ENCODE peak calls at places on chromosome 14, in nine cellular contexts. H is epithelial cell of prostate, I is tibial artery, X is mesendoderm, A is keratinocyte, S is IMR-90, Z is heart right ventricle, U is WERI-Rb-1, N is testis. M is an unnamed sample.

GRCh38 chr14:75982724-75983358 is 1.0 kb upstream of the TGFB3 start:
- DNase-seq in H (no peak), S (peak), X (no peak), U (no peak), Z (peak), A (no peak), I (peak), N (peak), M (no peak)

GRCh38 chr14:75383721-75384120 is 44.1 kb upstream of the JDP2 start:
- DNase-seq in Z (no peak), U (no peak), S (no peak), A (no peak), I (no peak), X (no peak), H (no peak), N (no peak), M (no peak)

GRCh38 chr14:89473979-89474378 is 56.9 kb upstream of the FOXN3 start:
- DNase-seq in X (no peak), Z (no peak), N (no peak), U (no peak), S (peak), A (no peak), H (no peak), I (no peak), M (no peak)

GRCh38 chr14:90815817-90816662 is at the start of gene TTC7B:
- DNase-seq in X (peak), I (no peak), U (peak), Z (no peak), H (no peak), N (no peak), A (no peak), S (peak), M (no peak)

GRCh38 chr14:102461490-102462317 is 47.9 kb downstream of the ANKRD9 start:
- DNase-seq in A (no peak), X (peak), I (no peak), U (no peak), H (no peak), N (no peak), S (no peak), Z (no peak), M (no peak)

GRCh38 chr14:73467377-73467776 is 9.0 kb upstream of the NUMB start:
- DNase-seq in Z (no peak), X (no peak), A (no peak), S (peak), N (no peak), H (no peak), U (no peak), I (no peak), M (no peak)

GRCh38 chr14:93033983-93034670 is 81.6 kb downstream of the ITPK1 start:
- DNase-seq in I (no peak), A (no peak), H (no peak), U (peak), X (peak), N (no peak), Z (no peak), S (no peak), M (peak)

GRCh38 chr14:85093631-85094330 is 436.2 kb upstream of the FLRT2 start:
- DNase-seq in S (peak), I (no peak), H (no peak), A (no peak), X (no peak), U (no peak), N (no peak), Z (no peak), M (no peak)

GRCh38 chr14:90970167-90970600 is 90.3 kb downstream of the RPS6KA5 start:
- DNase-seq in I (no peak), H (peak), S (peak), N (no peak), U (no peak), A (no peak), X (no peak), Z (no peak), M (no peak)

GRCh38 chr14:54211562-54212308 is 185.1 kb upstream of the CDKN3 start:
- DNase-seq in I (no peak), U (no peak), H (peak), A (peak), Z (no peak), S (peak), N (no peak), X (peak), M (no peak)
- H3K27ac ChIP-seq in I (peak), U (no peak), H (peak), A (peak), Z (peak), S (no peak), N (no peak), X (no peak), M (no peak)

DNA sequence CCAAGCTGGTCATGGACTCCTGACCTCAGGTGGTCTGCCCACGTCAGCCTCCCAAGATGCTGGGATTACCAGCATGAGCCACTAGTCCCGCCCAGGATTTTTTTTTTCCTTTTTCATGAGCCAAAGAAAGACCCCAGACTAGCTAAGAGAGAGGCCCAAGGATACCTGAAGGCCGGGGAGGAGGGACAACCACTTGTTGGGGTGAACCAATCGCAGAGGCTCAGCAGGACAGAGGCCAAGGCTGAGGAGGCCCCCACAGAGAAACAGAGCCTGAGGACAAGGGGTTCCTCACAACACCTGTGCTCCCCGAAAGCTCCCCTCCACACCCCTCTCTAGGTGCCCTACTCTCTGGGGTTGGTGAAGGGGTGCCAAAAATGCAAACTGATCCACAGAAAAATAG is 1.0 kb upstream of the SERPINA3 start:
- DNase-seq in S (no peak), I (no peak), N (no peak), A (no peak), U (no peak), Z (no peak), H (no peak), X (no peak), M (no peak)
- H3K27ac ChIP-seq in S (no peak), I (no peak), N (no peak), A (no peak), U (no peak), Z (no peak), H (peak), X (no peak), M (no peak)

DNA sequence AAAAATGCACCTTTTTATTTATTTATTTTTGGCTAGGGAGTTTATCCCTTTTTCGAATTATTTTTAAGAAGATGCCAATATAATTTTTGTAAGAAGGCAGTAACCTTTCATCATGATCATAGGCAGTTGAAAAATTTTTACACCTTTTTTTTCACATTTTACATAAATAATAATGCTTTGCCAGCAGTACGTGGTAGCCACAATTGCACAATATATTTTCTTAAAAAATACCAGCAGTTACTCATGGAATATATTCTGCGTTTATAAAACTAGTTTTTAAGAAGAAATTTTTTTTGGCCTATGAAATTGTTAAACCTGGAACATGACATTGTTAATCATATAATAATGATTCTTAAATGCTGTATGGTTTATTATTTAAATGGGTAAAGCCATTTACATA is 14.9 kb upstream of the SNAPC1 start:
- DNase-seq in H (no peak), N (no peak), X (no peak), Z (no peak), U (no peak), I (no peak), A (no peak), S (no peak), M (no peak)
- H3K27ac ChIP-seq in H (no peak), N (no peak), X (no peak), Z (peak), U (no peak), I (peak), A (no peak), S (no peak), M (no peak)

GRCh38 chr14:52005625-52006024 is 16.3 kb downstream of the RTRAF start:
- DNase-seq in N (no peak), S (no peak), A (no peak), I (no peak), U (no peak), X (no peak), Z (no peak), H (no peak), M (no peak)

GRCh38 chr14:52000631-52001030 is 11.3 kb downstream of the RTRAF start:
- DNase-seq in N (no peak), H (no peak), S (no peak), U (no peak), Z (no peak), X (no peak), A (no peak), I (no peak), M (no peak)

GRCh38 chr14:52003324-52003723 is 14.0 kb downstream of the RTRAF start:
- DNase-seq in U (no peak), H (no peak), S (peak), Z (no peak), I (no peak), A (no peak), X (no peak), N (no peak), M (no peak)

GRCh38 chr14:52000019-52000582 is 10.8 kb downstream of the RTRAF start:
- DNase-seq in Z (no peak), X (no peak), N (no peak), A (no peak), H (no peak), I (no peak), S (peak), U (no peak), M (no peak)

DNA sequence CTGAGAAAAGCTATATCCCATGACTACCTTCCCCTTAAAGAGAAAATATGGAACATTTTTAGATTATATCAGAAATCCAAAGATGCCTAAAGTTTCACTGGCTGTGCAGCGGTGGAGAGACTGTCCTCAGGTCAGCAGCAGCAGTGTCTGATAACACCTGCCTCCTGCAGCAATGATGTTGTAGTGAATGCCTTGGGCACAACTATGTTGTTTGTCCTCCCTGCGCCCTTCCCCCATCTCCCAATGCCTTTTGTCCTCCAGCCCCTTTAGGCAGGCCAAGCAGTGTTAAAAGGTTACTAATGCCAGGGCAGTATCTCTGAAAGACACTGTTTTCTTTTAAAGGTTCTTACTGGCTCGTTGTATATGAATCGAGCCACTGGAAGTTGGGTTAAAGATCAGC is 13.2 kb downstream of the RTRAF start:
- DNase-seq in U (no peak), H (no peak), I (no peak), A (no peak), S (no peak), N (no peak), X (no peak), Z (no peak), M (no peak)
- H3K27ac ChIP-seq in U (no peak), H (no peak), I (no peak), A (no peak), S (peak), N (peak), X (no peak), Z (peak), M (no peak)

DNA sequence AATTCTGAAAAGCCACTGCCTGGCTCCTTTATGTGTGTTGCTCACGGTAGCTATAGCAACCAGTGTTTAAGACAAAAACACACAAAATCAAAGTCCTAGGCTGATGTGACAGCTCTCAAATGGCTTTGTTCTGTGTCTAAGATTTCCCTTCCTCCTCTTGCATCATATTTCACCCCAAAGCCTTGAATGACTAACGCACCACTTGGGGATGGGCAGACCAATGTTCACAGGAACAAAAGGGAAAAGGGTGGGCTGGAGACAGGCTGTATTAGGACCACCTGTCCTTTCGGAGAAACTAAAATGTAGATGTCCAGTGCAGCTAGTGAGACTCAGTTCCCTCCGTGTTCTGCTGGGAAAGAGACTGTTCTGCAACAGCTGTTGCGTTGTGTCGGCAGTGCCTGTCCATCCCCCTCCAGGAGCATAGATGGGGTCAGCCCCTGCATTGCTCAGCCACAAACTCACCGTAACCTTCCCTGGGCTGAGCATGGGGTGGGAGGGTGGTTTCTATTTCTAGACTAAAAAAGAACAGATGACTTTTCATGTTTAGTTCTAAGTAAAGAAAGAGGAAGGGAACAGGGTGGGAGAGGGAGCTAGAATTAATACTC is 26.8 kb upstream of the DAAM1 start:
- DNase-seq in I (peak), Z (no peak), S (peak), X (peak), H (no peak), A (no peak), U (no peak), N (no peak), M (no peak)
- H3K27ac ChIP-seq in I (peak), Z (peak), S (no peak), X (no peak), H (no peak), A (no peak), U (no peak), N (no peak), M (no peak)

GRCh38 chr14:104863131-104863862 is 1.8 kb upstream of the CEP170B start:
- DNase-seq in X (no peak), Z (no peak), A (no peak), N (no peak), I (no peak), S (no peak), H (no peak), U (no peak), M (no peak)

GRCh38 chr14:104865631-104866441 is 768 bp downstream of the CEP170B start:
- DNase-seq in U (peak), A (no peak), I (peak), H (peak), S (peak), Z (peak), N (peak), X (peak), M (no peak)

GRCh38 chr14:104863923-104864266 is 1.2 kb upstream of the CEP170B start:
- DNase-seq in U (no peak), H (no peak), Z (no peak), I (no peak), S (no peak), A (no peak), N (no peak), X (peak), M (no peak)

GRCh38 chr14:104865069-104865630 is at the start of gene CEP170B:
- DNase-seq in Z (no peak), H (no peak), A (no peak), N (peak), X (peak), S (peak), I (no peak), U (peak), M (peak)

GRCh38 chr14:104864267-104865068 is 600 bp upstream of the CEP170B start:
- DNase-seq in I (no peak), U (no peak), Z (no peak), X (peak), H (peak), S (no peak), A (peak), N (no peak), M (no peak)
- H3K27ac ChIP-seq in I (peak), U (no peak), Z (no peak), X (peak), H (peak), S (no peak), A (peak), N (no peak), M (no peak)

GRCh38 chr14:23547924-23548323 is 3.6 kb downstream of the ZFHX2 start:
- DNase-seq in A (no peak), U (no peak), Z (no peak), S (no peak), N (no peak), X (peak), I (no peak), H (no peak), M (no peak)

GRCh38 chr14:23551266-23552028 is at the start of gene ZFHX2:
- DNase-seq in Z (peak), H (no peak), I (peak), N (peak), S (peak), U (peak), X (peak), A (no peak), M (peak)

GRCh38 chr14:23548351-23549318 is 2.9 kb downstream of the ZFHX2 start:
- DNase-seq in A (no peak), I (no peak), Z (no peak), H (no peak), X (peak), N (no peak), S (peak), U (no peak), M (no peak)

GRCh38 chr14:23550131-23550826 is 1.3 kb downstream of the ZFHX2 start:
- DNase-seq in A (no peak), X (peak), S (no peak), N (no peak), Z (no peak), H (no peak), U (no peak), I (no peak), M (no peak)

DNA sequence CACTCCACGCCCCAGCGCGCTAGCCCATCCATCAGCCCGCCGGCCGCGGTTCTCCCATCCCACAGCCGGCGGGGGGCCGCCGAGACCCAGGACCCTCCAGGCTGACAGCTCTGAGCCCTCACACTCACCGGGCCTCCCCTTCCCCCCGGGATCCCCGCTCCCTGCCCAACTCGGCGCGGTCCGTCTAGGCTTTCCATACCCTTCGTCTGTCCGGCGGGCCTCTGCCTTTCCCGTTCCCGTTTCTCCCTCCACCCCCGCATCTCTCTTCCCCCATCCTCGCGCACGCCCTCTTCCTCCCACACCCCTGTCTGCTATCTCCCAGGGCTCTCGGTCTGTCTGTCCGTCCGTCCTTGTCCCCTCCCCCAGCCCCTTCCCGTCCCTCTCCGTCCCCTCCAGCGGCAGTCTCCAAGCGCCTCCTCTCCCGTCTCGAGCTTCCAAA is 719 bp downstream of the ZFHX2 start:
- DNase-seq in N (no peak), U (no peak), S (peak), X (no peak), A (no peak), I (no peak), Z (peak), H (no peak), M (no peak)
- H3K27ac ChIP-seq in N (peak), U (peak), S (peak), X (peak), A (no peak), I (peak), Z (peak), H (no peak), M (peak)

GRCh38 chr14:51394804-51395203 is 154.8 kb downstream of the TMX1 start:
- DNase-seq in H (no peak), S (no peak), U (peak), Z (no peak), I (no peak), A (no peak), X (peak), N (no peak), M (no peak)
- H3K27ac ChIP-seq in H (peak), S (peak), U (peak), Z (peak), I (peak), A (peak), X (no peak), N (peak), M (no peak)

DNA sequence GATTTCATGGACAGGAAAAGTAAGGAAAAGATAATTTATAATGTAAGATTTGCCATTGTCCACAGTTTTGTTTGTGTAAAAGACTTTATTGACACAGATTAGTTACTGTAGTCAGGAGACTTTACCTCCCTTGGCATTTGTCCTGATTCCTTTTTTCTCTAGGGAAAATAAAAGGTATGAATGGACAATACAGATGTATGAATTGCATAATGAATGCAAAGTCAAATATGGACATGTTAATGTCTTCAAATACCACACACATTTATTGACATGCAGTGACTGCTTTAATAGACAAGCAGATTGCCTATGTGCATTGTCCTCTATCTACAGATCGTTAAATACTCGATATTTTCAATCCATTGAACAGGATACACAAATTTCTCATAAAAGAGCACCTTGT is 999.7 kb upstream of the SEL1L start:
- DNase-seq in S (no peak), I (no peak), H (no peak), Z (no peak), X (no peak), N (no peak), A (no peak), U (no peak), M (no peak)
- H3K27ac ChIP-seq in S (no peak), I (no peak), H (no peak), Z (no peak), X (no peak), N (no peak), A (no peak), U (no peak), M (no peak)

M was measured in substantia nigra.